ENCODE peak calls at places on chromosomes 3 and 15, in six cellular contexts. E, A, L, R, H and G are unnamed samples.

GRCh38 chr3:66378256-66378655 is 122.6 kb downstream of the LRIG1 start:
- DNase-seq in A (peak; percentile 10), H (no peak), E (no peak), R (no peak), L (no peak), G (peak; percentile 60)

GRCh38 chr3:98359993-98360675 is 6.5 kb downstream of the OR5K4 start:
- DNase-seq in L (peak; percentile 48), R (no peak), H (peak; percentile 49), A (no peak), E (no peak), G (no peak)

GRCh38 chr3:31926543-31926942 is 54.5 kb downstream of the OSBPL10 start:
- DNase-seq in H (no peak), R (no peak), E (no peak), A (no peak), L (no peak), G (no peak)

GRCh38 chr3:9185701-9186100 is 63.7 kb downstream of the SRGAP3 start:
- DNase-seq in E (no peak), A (no peak), L (no peak), H (no peak), R (no peak), G (no peak)

GRCh38 chr15:63203451-63204090 is 14.2 kb downstream of the RAB8B start:
- DNase-seq in A (no peak), L (no peak), R (no peak), E (no peak), H (no peak), G (no peak)

GRCh38 chr3:177529716-177530335 is 332.5 kb upstream of the TBL1XR1 start:
- DNase-seq in L (no peak), E (no peak), R (no peak), H (no peak), A (no peak), G (no peak)

GRCh38 chr3:184593201-184593922 is 31.8 kb downstream of the EPHB3 start:
- DNase-seq in H (no peak), R (no peak), A (no peak), L (no peak), E (no peak), G (peak; percentile 44)

GRCh38 chr15:44811347-44811746 is 75.0 kb downstream of the TRIM69 start:
- DNase-seq in A (no peak), L (no peak), E (no peak), H (peak; percentile 24), R (no peak), G (no peak)

GRCh38 chr3:189712906-189713483 is 81.8 kb downstream of the TP63 start:
- DNase-seq in E (no peak), A (no peak), L (no peak), R (no peak), H (peak; percentile 7), G (no peak)

GRCh38 chr15:51861557-51862350 is 32.3 kb downstream of the TMOD3 start:
- DNase-seq in R (no peak), A (no peak), E (no peak), H (no peak), L (no peak), G (no peak)

GRCh38 chr3:185069023-185069422 is 83.8 kb downstream of the C3orf70 start:
- DNase-seq in H (no peak), L (no peak), A (no peak), E (no peak), R (peak; percentile 34), G (no peak)

GRCh38 chr3:66326340-66326739 is 105.5 kb downstream of the SLC25A26 start:
- DNase-seq in R (no peak), L (no peak), A (no peak), E (no peak), H (no peak), G (no peak)

GRCh38 chr15:79004336-79004735 is 59.5 kb upstream of the CTSH start:
- DNase-seq in H (peak; percentile 62), E (peak; percentile 48), L (peak; percentile 86), R (no peak), A (no peak), G (no peak)

GRCh38 chr3:29453278-29453961 is 172.5 kb downstream of the RBMS3 start:
- DNase-seq in L (no peak), R (no peak), E (no peak), H (no peak), A (no peak), G (peak; percentile 55)

GRCh38 chr15:30990451-30991300 is 752 bp downstream of the MTMR10 start:
- DNase-seq in E (peak; percentile 15), H (peak; percentile 12), R (no peak), L (no peak), A (peak; percentile 18), G (no peak)

GRCh38 chr3:58563386-58564035 is 13.7 kb downstream of the FAM107A start:
- DNase-seq in A (no peak), E (no peak), R (no peak), L (no peak), H (peak; percentile 53), G (no peak)

GRCh38 chr3:53705774-53706173 is 140.4 kb downstream of the CHDH start:
- DNase-seq in H (no peak), A (no peak), R (peak; percentile 35), L (no peak), E (no peak), G (no peak)

GRCh38 chr3:159668461-159668860 is 320.2 kb upstream of the IL12A start:
- DNase-seq in A (no peak), L (no peak), R (no peak), H (no peak), E (no peak), G (no peak)

GRCh38 chr3:105394177-105394576 is 27.5 kb downstream of the ALCAM start:
- DNase-seq in H (no peak), R (no peak), L (no peak), A (no peak), E (no peak), G (no peak)

GRCh38 chr3:47089605-47090004 is 74.3 kb downstream of the SETD2 start:
- DNase-seq in A (no peak), R (no peak), L (no peak), H (no peak), E (no peak), G (no peak)

GRCh38 chr3:196979545-196979944 is 10.9 kb upstream of the PIGZ start:
- DNase-seq in L (no peak), E (peak; percentile 51), A (no peak), H (no peak), R (no peak), G (no peak)

GRCh38 chr3:9198805-9199386 is 50.5 kb downstream of the SRGAP3 start:
- DNase-seq in H (no peak), L (no peak), E (no peak), A (no peak), R (no peak), G (peak; percentile 32)

GRCh38 chr3:127002195-127003174 is 19.6 kb downstream of the PLXNA1 start:
- DNase-seq in L (no peak), E (peak; percentile 42), H (no peak), R (peak; percentile 90), A (no peak), G (peak; percentile 97)

GRCh38 chr3:16906679-16907078 is 21.9 kb downstream of the PLCL2 start:
- DNase-seq in L (no peak), A (no peak), E (peak; percentile 28), H (no peak), R (no peak), G (no peak)

GRCh38 chr3:105094588-105094987 is 272.1 kb upstream of the ALCAM start:
- DNase-seq in A (no peak), L (no peak), H (no peak), E (no peak), R (no peak), G (no peak)

GRCh38 chr3:152304160-152304559 is 35.4 kb downstream of the MBNL1 start:
- DNase-seq in H (no peak), E (no peak), A (no peak), L (no peak), R (no peak), G (no peak)

GRCh38 chr3:152300029-152300764 is 31.5 kb downstream of the MBNL1 start:
- DNase-seq in H (no peak), L (no peak), R (no peak), A (no peak), E (no peak), G (no peak)

GRCh38 chr3:152299243-152299976 is 30.7 kb downstream of the MBNL1 start:
- DNase-seq in L (no peak), R (no peak), A (no peak), E (no peak), H (no peak), G (no peak)

GRCh38 chr3:152302521-152303021 is 33.8 kb downstream of the MBNL1 start:
- DNase-seq in R (no peak), A (no peak), H (peak; percentile 78), E (no peak), L (peak; percentile 68), G (no peak)

GRCh38 chr3:152301745-152302181 is 33.0 kb downstream of the MBNL1 start:
- DNase-seq in R (no peak), H (no peak), L (no peak), E (no peak), A (no peak), G (no peak)
- H3K4me2 ChIP-seq in R (peak overlapping the region; percentile 40), H (peak overlapping the region; percentile 88), L (peak overlapping the region; percentile 92), E (no peak overlapping the region), A (peak overlapping the region; percentile 90), G (peak overlapping the region; percentile 75)

GRCh38 chr3:111315911-111316310 is 226.1 kb upstream of the CD96 start:
- DNase-seq in A (no peak), L (no peak), H (no peak), E (no peak), R (no peak), G (no peak)
- TF ChIP-seq CHD2 in A (no peak), L (no peak), H (no peak), E (no peak), R (no peak), G (no peak)

DNA sequence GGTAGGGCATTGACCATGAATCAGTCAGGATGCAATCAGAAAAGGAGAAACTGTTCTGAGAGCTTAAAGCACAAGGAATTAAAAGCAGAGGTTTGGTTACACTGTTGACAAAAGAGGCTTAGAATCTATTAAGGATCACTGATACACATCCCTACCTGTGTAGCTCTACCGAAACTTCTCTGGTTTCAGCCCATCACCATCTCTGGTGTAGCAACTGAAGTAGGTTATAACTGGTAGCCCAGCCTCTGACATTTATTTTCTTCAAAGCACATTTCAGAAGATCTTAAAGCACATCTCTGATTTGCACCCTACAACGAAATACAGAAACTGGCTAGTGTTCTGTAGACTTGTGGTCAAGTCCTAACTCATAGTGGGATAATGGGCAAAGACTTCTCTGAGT is 283.7 kb downstream of the GBE1 start:
- DNase-seq in H (no peak), E (no peak), A (no peak), L (no peak), R (no peak), G (no peak)
- H3K4me2 ChIP-seq in H (no peak overlapping the region), E (no peak overlapping the region), A (no peak overlapping the region), L (no peak overlapping the region), R (no peak overlapping the region), G (no peak overlapping the region)

GRCh38 chr3:55801068-55801467 is 314.0 kb upstream of the WNT5A start:
- DNase-seq in L (no peak), E (no peak), A (no peak), R (no peak), H (no peak), G (no peak)

GRCh38 chr3:55797775-55798174 is 310.7 kb upstream of the WNT5A start:
- DNase-seq in H (no peak), A (no peak), L (no peak), R (no peak), E (no peak), G (no peak)

GRCh38 chr3:55795296-55795695 is 308.2 kb upstream of the WNT5A start:
- DNase-seq in A (no peak), L (no peak), R (no peak), E (no peak), H (no peak), G (no peak)

GRCh38 chr3:55795736-55796135 is 308.6 kb upstream of the WNT5A start:
- DNase-seq in R (no peak), E (no peak), H (peak; percentile 22), L (no peak), A (no peak), G (no peak)

GRCh38 chr3:55797084-55797483 is 310.0 kb upstream of the WNT5A start:
- DNase-seq in R (no peak), L (no peak), A (no peak), E (no peak), H (no peak), G (no peak)
- TF ChIP-seq CHD2 in R (no peak), L (no peak), A (no peak), E (no peak), H (no peak), G (no peak)